ENCODE peak calls at places on chromosomes 7 and 10, in ten cellular contexts. One of them, this sample, is unnamed.
A peak's percentile ranks its signal among the peaks of the same experiment; 100 is the strongest.

GRCh38 chr10:42933454-42934340 is 143.2 kb upstream of the RET start:
- DNase-seq in Peyer's patch: no peak
- DNase-seq in adrenal gland: no peak
- DNase-seq in suprapubic skin: peak; percentile 78
- DNase-seq in sigmoid colon: peak; percentile 69
- DNase-seq in right lobe of liver: no peak
- DNase-seq in endothelial cell of umbilical vein: peak; percentile 21
- DNase-seq in ovary: no peak
- DNase-seq in HepG2: no peak
- DNase-seq in spleen: peak; percentile 74
- DNase-seq in this sample: no peak

GRCh38 chr10:78889536-78890063 is 179.2 kb upstream of the ZMIZ1 start:
- DNase-seq in Peyer's patch: no peak
- DNase-seq in adrenal gland: no peak
- DNase-seq in suprapubic skin: peak; percentile 7
- DNase-seq in sigmoid colon: no peak
- DNase-seq in right lobe of liver: no peak
- DNase-seq in endothelial cell of umbilical vein: no peak
- DNase-seq in ovary: no peak
- DNase-seq in HepG2: no peak
- DNase-seq in spleen: no peak
- DNase-seq in this sample: no peak

GRCh38 chr10:30170814-30171213 is 111.4 kb upstream of the JCAD start:
- DNase-seq in Peyer's patch: no peak
- DNase-seq in adrenal gland: no peak
- DNase-seq in suprapubic skin: no peak
- DNase-seq in sigmoid colon: no peak
- DNase-seq in right lobe of liver: no peak
- DNase-seq in endothelial cell of umbilical vein: no peak
- DNase-seq in ovary: no peak
- DNase-seq in HepG2: no peak
- DNase-seq in spleen: no peak
- DNase-seq in this sample: no peak

GRCh38 chr10:101035314-101035713 is 4.3 kb downstream of the SFXN3 start:
- DNase-seq in Peyer's patch: no peak
- DNase-seq in adrenal gland: no peak
- DNase-seq in suprapubic skin: no peak
- DNase-seq in sigmoid colon: no peak
- DNase-seq in right lobe of liver: no peak
- DNase-seq in endothelial cell of umbilical vein: no peak
- DNase-seq in ovary: no peak
- DNase-seq in HepG2: no peak
- DNase-seq in spleen: peak; percentile 59
- DNase-seq in this sample: no peak

GRCh38 chr10:89092439-89092838 is 101.8 kb downstream of the FAS start:
- DNase-seq in Peyer's patch: no peak
- DNase-seq in adrenal gland: no peak
- DNase-seq in suprapubic skin: no peak
- DNase-seq in sigmoid colon: no peak
- DNase-seq in right lobe of liver: no peak
- DNase-seq in endothelial cell of umbilical vein: no peak
- DNase-seq in ovary: no peak
- DNase-seq in HepG2: no peak
- DNase-seq in spleen: no peak
- DNase-seq in this sample: no peak

GRCh38 chr10:70493660-70494234 is 15.2 kb downstream of the PALD1 start:
- DNase-seq in Peyer's patch: peak; percentile 96
- DNase-seq in adrenal gland: peak; percentile 64
- DNase-seq in suprapubic skin: no peak
- DNase-seq in sigmoid colon: no peak
- DNase-seq in right lobe of liver: no peak
- DNase-seq in endothelial cell of umbilical vein: no peak
- DNase-seq in ovary: no peak
- DNase-seq in HepG2: no peak
- DNase-seq in spleen: peak; percentile 88
- DNase-seq in this sample: no peak

GRCh38 chr7:1948377-1948796 is 278.3 kb downstream of the ELFN1 start:
- DNase-seq in Peyer's patch: no peak
- DNase-seq in adrenal gland: no peak
- DNase-seq in suprapubic skin: no peak
- DNase-seq in sigmoid colon: peak; percentile 62
- DNase-seq in right lobe of liver: peak; percentile 45
- DNase-seq in endothelial cell of umbilical vein: no peak
- DNase-seq in ovary: no peak
- DNase-seq in HepG2: no peak
- DNase-seq in spleen: peak; percentile 67
- DNase-seq in this sample: no peak

GRCh38 chr7:135930565-135931423 is 46.4 kb downstream of the MTPN start:
- DNase-seq in Peyer's patch: no peak
- DNase-seq in adrenal gland: no peak
- DNase-seq in suprapubic skin: no peak
- DNase-seq in sigmoid colon: no peak
- DNase-seq in right lobe of liver: no peak
- DNase-seq in endothelial cell of umbilical vein: no peak
- DNase-seq in ovary: no peak
- DNase-seq in HepG2: no peak
- DNase-seq in spleen: no peak
- DNase-seq in this sample: no peak

GRCh38 chr7:155763721-155764431 is 48.4 kb downstream of the SHH start:
- DNase-seq in Peyer's patch: peak; percentile 41
- DNase-seq in adrenal gland: peak; percentile 47
- DNase-seq in suprapubic skin: no peak
- DNase-seq in sigmoid colon: no peak
- DNase-seq in right lobe of liver: no peak
- DNase-seq in endothelial cell of umbilical vein: peak; percentile 88
- DNase-seq in ovary: no peak
- DNase-seq in HepG2: no peak
- DNase-seq in spleen: peak; percentile 86
- DNase-seq in this sample: no peak

GRCh38 chr10:128850647-128851046 is 616.4 kb upstream of the MGMT start:
- DNase-seq in Peyer's patch: no peak
- DNase-seq in adrenal gland: no peak
- DNase-seq in suprapubic skin: no peak
- DNase-seq in sigmoid colon: no peak
- DNase-seq in right lobe of liver: no peak
- DNase-seq in endothelial cell of umbilical vein: no peak
- DNase-seq in ovary: no peak
- DNase-seq in HepG2: no peak
- DNase-seq in spleen: no peak
- DNase-seq in this sample: no peak

GRCh38 chr7:132944774-132945173 is 137.1 kb downstream of the CHCHD3 start:
- DNase-seq in Peyer's patch: no peak
- DNase-seq in adrenal gland: no peak
- DNase-seq in suprapubic skin: no peak
- DNase-seq in sigmoid colon: no peak
- DNase-seq in right lobe of liver: no peak
- DNase-seq in endothelial cell of umbilical vein: no peak
- DNase-seq in ovary: no peak
- DNase-seq in HepG2: no peak
- DNase-seq in spleen: no peak
- DNase-seq in this sample: no peak

GRCh38 chr10:58360412-58361004 is 24.7 kb upstream of the TFAM start:
- DNase-seq in Peyer's patch: no peak
- DNase-seq in adrenal gland: peak; percentile 8
- DNase-seq in suprapubic skin: no peak
- DNase-seq in sigmoid colon: no peak
- DNase-seq in right lobe of liver: no peak
- DNase-seq in endothelial cell of umbilical vein: peak; percentile 38
- DNase-seq in ovary: no peak
- DNase-seq in HepG2: no peak
- DNase-seq in spleen: no peak
- DNase-seq in this sample: no peak

GRCh38 chr10:6737080-6737641 is 157.1 kb upstream of the PRKCQ start:
- DNase-seq in Peyer's patch: no peak
- DNase-seq in adrenal gland: no peak
- DNase-seq in suprapubic skin: no peak
- DNase-seq in sigmoid colon: no peak
- DNase-seq in right lobe of liver: no peak
- DNase-seq in endothelial cell of umbilical vein: no peak
- DNase-seq in ovary: no peak
- DNase-seq in HepG2: no peak
- DNase-seq in spleen: no peak
- DNase-seq in this sample: no peak

GRCh38 chr10:87626422-87626892 is 33.2 kb upstream of the PAPSS2 start:
- DNase-seq in Peyer's patch: no peak
- DNase-seq in adrenal gland: no peak
- DNase-seq in suprapubic skin: no peak
- DNase-seq in sigmoid colon: no peak
- DNase-seq in right lobe of liver: no peak
- DNase-seq in endothelial cell of umbilical vein: no peak
- DNase-seq in ovary: no peak
- DNase-seq in HepG2: no peak
- DNase-seq in spleen: no peak
- DNase-seq in this sample: no peak

GRCh38 chr10:3852147-3852904 is 67.3 kb upstream of the KLF6 start:
- DNase-seq in Peyer's patch: peak; percentile 53
- DNase-seq in adrenal gland: peak; percentile 83
- DNase-seq in suprapubic skin: peak; percentile 86
- DNase-seq in sigmoid colon: peak; percentile 93
- DNase-seq in right lobe of liver: peak; percentile 89
- DNase-seq in endothelial cell of umbilical vein: peak; percentile 98
- DNase-seq in ovary: peak; percentile 77
- DNase-seq in HepG2: peak; percentile 98
- DNase-seq in spleen: peak; percentile 80
- DNase-seq in this sample: no peak

GRCh38 chr10:61836888-61837747 is 64.4 kb upstream of the ARID5B start:
- DNase-seq in Peyer's patch: no peak
- DNase-seq in adrenal gland: no peak
- DNase-seq in suprapubic skin: no peak
- DNase-seq in sigmoid colon: no peak
- DNase-seq in right lobe of liver: no peak
- DNase-seq in endothelial cell of umbilical vein: peak; percentile 78
- DNase-seq in ovary: no peak
- DNase-seq in HepG2: peak; percentile 90
- DNase-seq in spleen: no peak
- DNase-seq in this sample: no peak

GRCh38 chr10:100338434-100339036 is 8.5 kb upstream of the SCD start:
- DNase-seq in Peyer's patch: peak; percentile 69
- DNase-seq in adrenal gland: peak; percentile 85
- DNase-seq in suprapubic skin: no peak
- DNase-seq in sigmoid colon: peak; percentile 85
- DNase-seq in right lobe of liver: peak; percentile 82
- DNase-seq in endothelial cell of umbilical vein: peak; percentile 63
- DNase-seq in ovary: peak; percentile 67
- DNase-seq in HepG2: peak; percentile 60
- DNase-seq in spleen: peak; percentile 92
- DNase-seq in this sample: no peak

GRCh38 chr10:13882112-13882711 is 295.4 kb downstream of the PRPF18 start:
- DNase-seq in Peyer's patch: no peak
- DNase-seq in adrenal gland: peak; percentile 55
- DNase-seq in suprapubic skin: no peak
- DNase-seq in sigmoid colon: peak; percentile 69
- DNase-seq in right lobe of liver: no peak
- DNase-seq in endothelial cell of umbilical vein: peak; percentile 96
- DNase-seq in ovary: no peak
- DNase-seq in HepG2: no peak
- DNase-seq in spleen: no peak
- DNase-seq in this sample: no peak

DNA sequence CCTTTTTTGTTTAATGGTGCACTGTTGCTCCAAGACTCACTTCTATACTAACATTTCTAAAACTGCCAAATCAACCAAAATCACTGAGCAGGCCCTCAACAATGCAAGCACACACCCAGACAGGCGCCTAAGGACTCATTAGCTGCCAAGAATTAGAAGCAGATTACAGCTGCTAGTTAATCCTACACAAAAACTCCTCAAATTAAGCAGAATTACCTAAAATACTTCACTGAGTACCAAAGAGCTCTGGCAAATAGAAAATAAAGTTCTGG is 13.0 kb downstream of the TNPO3 start:
- DNase-seq in Peyer's patch: no peak
- DNase-seq in adrenal gland: no peak
- DNase-seq in suprapubic skin: no peak
- DNase-seq in sigmoid colon: no peak
- DNase-seq in right lobe of liver: no peak
- DNase-seq in endothelial cell of umbilical vein: no peak
- DNase-seq in ovary: no peak
- DNase-seq in HepG2: no peak
- DNase-seq in spleen: no peak
- DNase-seq in this sample: no peak
- H3K4me1 ChIP-seq in Peyer's patch: peaks cover 5% of the 10 kb centered on the region
- H3K4me1 ChIP-seq in adrenal gland: peaks cover 28% of the 10 kb centered on the region
- H3K4me1 ChIP-seq in suprapubic skin: peaks cover 8% of the 10 kb centered on the region
- H3K4me1 ChIP-seq in sigmoid colon: no peaks in the 10 kb centered on the region
- H3K4me1 ChIP-seq in right lobe of liver: no peaks in the 10 kb centered on the region
- H3K4me1 ChIP-seq in endothelial cell of umbilical vein: peaks cover 12% of the 10 kb centered on the region
- H3K4me1 ChIP-seq in ovary: peaks cover 8% of the 10 kb centered on the region
- H3K4me1 ChIP-seq in HepG2: peaks cover 22% of the 10 kb centered on the region
- H3K4me1 ChIP-seq in spleen: peaks cover 43% of the 10 kb centered on the region
- H3K4me1 ChIP-seq in this sample: peaks cover 43% of the 10 kb centered on the region

GRCh38 chr10:46523119-46523880 is 33.2 kb downstream of the GPRIN2 start:
- DNase-seq in Peyer's patch: no peak
- DNase-seq in adrenal gland: peak; percentile 28
- DNase-seq in suprapubic skin: peak; percentile 83
- DNase-seq in sigmoid colon: peak; percentile 65
- DNase-seq in right lobe of liver: no peak
- DNase-seq in endothelial cell of umbilical vein: no peak
- DNase-seq in ovary: peak; percentile 15
- DNase-seq in HepG2: no peak
- DNase-seq in spleen: peak; percentile 78
- DNase-seq in this sample: no peak
- TF ChIP-seq POLR2A in Peyer's patch: no peak
- TF ChIP-seq POLR2A in adrenal gland: no peak
- TF ChIP-seq POLR2A in suprapubic skin: no peak
- TF ChIP-seq POLR2A in sigmoid colon: no peak
- TF ChIP-seq POLR2A in right lobe of liver: no peak
- TF ChIP-seq POLR2A in endothelial cell of umbilical vein: no peak
- TF ChIP-seq POLR2A in ovary: no peak
- TF ChIP-seq POLR2A in HepG2: no peak
- TF ChIP-seq POLR2A in spleen: no peak
- TF ChIP-seq POLR2A in this sample: no peak

GRCh38 chr7:37928878-37929277 is 8.4 kb downstream of the EPDR1 start:
- DNase-seq in Peyer's patch: no peak
- DNase-seq in adrenal gland: no peak
- DNase-seq in suprapubic skin: no peak
- DNase-seq in sigmoid colon: no peak
- DNase-seq in right lobe of liver: no peak
- DNase-seq in endothelial cell of umbilical vein: no peak
- DNase-seq in ovary: no peak
- DNase-seq in HepG2: no peak
- DNase-seq in spleen: no peak
- DNase-seq in this sample: no peak
- H3K4me3 ChIP-seq in Peyer's patch: no peak overlapping the region
- H3K4me3 ChIP-seq in adrenal gland: no peak overlapping the region
- H3K4me3 ChIP-seq in suprapubic skin: no peak overlapping the region
- H3K4me3 ChIP-seq in sigmoid colon: no peak overlapping the region
- H3K4me3 ChIP-seq in right lobe of liver: no peak overlapping the region
- H3K4me3 ChIP-seq in endothelial cell of umbilical vein: no peak overlapping the region
- H3K4me3 ChIP-seq in ovary: no peak overlapping the region
- H3K4me3 ChIP-seq in HepG2: no peak overlapping the region
- H3K4me3 ChIP-seq in spleen: no peak overlapping the region
- H3K4me3 ChIP-seq in this sample: no peak overlapping the region

DNA sequence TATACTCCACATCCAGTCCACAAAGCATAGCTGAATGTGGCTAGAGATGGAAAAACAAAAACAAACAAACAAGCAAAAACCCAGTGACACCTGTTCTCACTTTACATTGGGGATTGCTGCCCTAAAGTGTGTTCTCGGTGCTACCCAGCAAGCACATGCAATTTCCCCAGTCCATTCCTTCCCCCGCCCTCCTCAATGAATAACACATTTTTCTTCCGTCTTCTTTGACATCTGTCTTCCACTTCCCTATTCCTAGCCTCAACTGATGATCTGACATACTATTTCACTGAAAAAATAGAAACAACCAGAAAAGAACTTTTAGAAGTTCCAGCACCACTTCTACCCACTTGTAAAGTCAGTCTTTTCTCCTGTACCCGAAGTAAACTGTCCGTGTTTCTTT is 147.1 kb downstream of the MALRD1 start:
- DNase-seq in Peyer's patch: no peak
- DNase-seq in adrenal gland: no peak
- DNase-seq in suprapubic skin: no peak
- DNase-seq in sigmoid colon: no peak
- DNase-seq in right lobe of liver: no peak
- DNase-seq in endothelial cell of umbilical vein: no peak
- DNase-seq in ovary: no peak
- DNase-seq in HepG2: no peak
- DNase-seq in spleen: no peak
- DNase-seq in this sample: no peak
- H3K4me1 ChIP-seq in Peyer's patch: no peaks in the 10 kb centered on the region
- H3K4me1 ChIP-seq in adrenal gland: no peaks in the 10 kb centered on the region
- H3K4me1 ChIP-seq in suprapubic skin: no peaks in the 10 kb centered on the region
- H3K4me1 ChIP-seq in sigmoid colon: no peaks in the 10 kb centered on the region
- H3K4me1 ChIP-seq in right lobe of liver: no peaks in the 10 kb centered on the region
- H3K4me1 ChIP-seq in endothelial cell of umbilical vein: no peaks in the 10 kb centered on the region
- H3K4me1 ChIP-seq in ovary: no peaks in the 10 kb centered on the region
- H3K4me1 ChIP-seq in HepG2: no peaks in the 10 kb centered on the region
- H3K4me1 ChIP-seq in spleen: no peaks in the 10 kb centered on the region
- H3K4me1 ChIP-seq in this sample: no peaks in the 10 kb centered on the region

This sample was measured in esophagus squamous epithelium.